ENCODE peak calls at places on chromosome 14, in seven cellular contexts. F, V, X, B, J, G and H are unnamed samples.

GRCh38 chr14:106201376-106201775 is 675.0 kb downstream of the TMEM121 start:
- DNase-seq in J (no peak), X (no peak), F (no peak), G (no peak), B (no peak), V (no peak), H (no peak)

GRCh38 chr14:98708555-98708954 is 563.4 kb downstream of the BCL11B start:
- DNase-seq in V (no peak), B (no peak), X (no peak), J (no peak), F (no peak), G (no peak), H (no peak)

GRCh38 chr14:93737574-93737973 is 50.7 kb downstream of the PRIMA1 start:
- DNase-seq in B (no peak), X (no peak), J (no peak), G (no peak), F (no peak), V (no peak), H (no peak)

GRCh38 chr14:100105357-100106169 is 40.3 kb downstream of the EVL start:
- DNase-seq in B (no peak), F (peak), V (no peak), G (no peak), X (no peak), J (no peak), H (peak)

GRCh38 chr14:71113376-71113775 is 206.1 kb downstream of the PCNX1 start:
- DNase-seq in X (no peak), V (no peak), B (no peak), G (no peak), J (peak), F (no peak), H (no peak)

GRCh38 chr14:23580948-23581281 is 2.3 kb upstream of the JPH4 start:
- DNase-seq in F (no peak), G (no peak), V (no peak), X (no peak), B (no peak), J (no peak), H (no peak)

GRCh38 chr14:66152269-66152668 is 333.9 kb upstream of the CCDC196 start:
- DNase-seq in F (no peak), G (no peak), J (no peak), B (no peak), X (no peak), V (no peak), H (no peak)

GRCh38 chr14:105588236-105588860 is 62.0 kb downstream of the TMEM121 start:
- DNase-seq in J (no peak), F (no peak), G (no peak), B (no peak), V (no peak), X (no peak), H (no peak)

GRCh38 chr14:85527006-85527405 is 2.9 kb upstream of the FLRT2 start:
- DNase-seq in G (no peak), V (no peak), F (no peak), J (no peak), X (no peak), B (no peak), H (no peak)

GRCh38 chr14:55580401-55581010 is 499 bp downstream of the KTN1 start:
- DNase-seq in B (peak), J (no peak), F (peak), V (peak), X (peak), G (no peak), H (peak)

GRCh38 chr14:90602088-90602687 is 205.4 kb downstream of the CALM1 start:
- DNase-seq in B (no peak), V (no peak), X (no peak), F (no peak), J (no peak), G (no peak), H (no peak)

GRCh38 chr14:78445275-78445674 is 275.1 kb downstream of the NRXN3 start:
- DNase-seq in X (no peak), B (no peak), V (no peak), G (no peak), J (no peak), F (no peak), H (no peak)

GRCh38 chr14:56482306-56482705 is 97.3 kb upstream of the TMEM260 start:
- DNase-seq in G (no peak), X (peak), B (no peak), F (no peak), V (peak), J (no peak), H (no peak)

GRCh38 chr14:22524105-22524783 is 64.8 kb downstream of the DAD1 start:
- DNase-seq in X (no peak), V (no peak), G (no peak), F (no peak), B (no peak), J (no peak), H (no peak)

GRCh38 chr14:64971890-64972785 is at the start of gene RAB15:
- DNase-seq in F (peak), X (peak), G (no peak), V (peak), B (no peak), J (no peak), H (no peak)

GRCh38 chr14:96270565-96271420 is 14.8 kb downstream of the BDKRB1 start:
- DNase-seq in J (no peak), F (no peak), B (no peak), V (no peak), X (no peak), G (no peak), H (no peak)

GRCh38 chr14:84988391-84988790 is 541.6 kb upstream of the FLRT2 start:
- DNase-seq in V (no peak), X (no peak), G (no peak), J (no peak), F (no peak), B (no peak), H (no peak)